ENCODE peak calls at places on chromosomes 1 and 21, in nine cellular contexts. K is LoVo, B is NAMALWA, W is endothelial cell, S is NCI-H1417, Y is iPS DF 6.9, P is HTR-8/SVneo, U is heart left ventricle, X is Ammon's horn. O is an unnamed sample.

GRCh38 chr1:200454425-200454824 is 44.6 kb upstream of the ZNF281 start:
- DNase-seq in K (no peak), B (no peak), W (no peak), S (no peak), Y (no peak), P (no peak), U (no peak), X (no peak), O (no peak)

GRCh38 chr1:208127791-208128408 is 116.3 kb downstream of the PLXNA2 start:
- DNase-seq in K (no peak), B (no peak), W (no peak), S (no peak), Y (no peak), P (no peak), U (no peak), X (no peak), O (no peak)

GRCh38 chr1:66535149-66535548 is 1.2 kb downstream of the SGIP1 start:
- DNase-seq in K (no peak), B (no peak), W (no peak), S (peak; percentile 13), Y (no peak), P (no peak), U (no peak), X (no peak), O (peak; percentile 72)

GRCh38 chr1:78254517-78254916 is 208.8 kb downstream of the GIPC2 start:
- DNase-seq in K (peak; percentile 56), B (no peak), W (no peak), S (no peak), Y (no peak), P (peak; percentile 49), U (no peak), X (no peak), O (no peak)

GRCh38 chr1:116775116-116775752 is 21.0 kb downstream of the CD2 start:
- DNase-seq in K (no peak), B (no peak), W (no peak), S (no peak), Y (no peak), P (no peak), U (no peak), X (no peak), O (no peak)

GRCh38 chr21:41366522-41367151 is 4.8 kb downstream of the MX2 start:
- DNase-seq in K (peak; percentile 90), B (peak; percentile 40), W (no peak), S (no peak), Y (no peak), P (peak; percentile 69), U (no peak), X (no peak), O (no peak)

GRCh38 chr1:15258828-15259588 is 12.0 kb downstream of the FHAD1 start:
- DNase-seq in K (no peak), B (no peak), W (no peak), S (no peak), Y (no peak), P (no peak), U (no peak), X (no peak), O (peak; percentile 65)

GRCh38 chr1:173451981-173452380 is 25.2 kb upstream of the PRDX6 start:
- DNase-seq in K (no peak), B (no peak), W (no peak), S (no peak), Y (no peak), P (no peak), U (peak; percentile 54), X (peak; percentile 58), O (peak; percentile 20)

GRCh38 chr1:108533351-108534083 is 26.4 kb upstream of the EEIG2 start:
- DNase-seq in K (no peak), B (no peak), W (no peak), S (no peak), Y (no peak), P (no peak), U (no peak), X (no peak), O (no peak)

GRCh38 chr1:2198571-2198970 is 4.0 kb upstream of the FAAP20 start:
- DNase-seq in K (peak; percentile 1), B (no peak), W (no peak), S (no peak), Y (no peak), P (no peak), U (no peak), X (no peak), O (no peak)

GRCh38 chr1:168991667-168992475 is 114.6 kb upstream of the ATP1B1 start:
- DNase-seq in K (no peak), B (no peak), W (no peak), S (no peak), Y (no peak), P (no peak), U (no peak), X (no peak), O (no peak)

GRCh38 chr1:62234709-62235108 is 40.1 kb downstream of the L1TD1 start:
- DNase-seq in K (no peak), B (no peak), W (no peak), S (no peak), Y (no peak), P (no peak), U (no peak), X (no peak), O (no peak)

GRCh38 chr21:38377165-38378093 is 120.6 kb downstream of the KCNJ15 start:
- DNase-seq in K (no peak), B (no peak), W (no peak), S (no peak), Y (no peak), P (no peak), U (no peak), X (no peak), O (no peak)

GRCh38 chr1:209862598-209863498 is 35.1 kb downstream of the UTP25 start:
- DNase-seq in K (no peak), B (no peak), W (no peak), S (no peak), Y (no peak), P (no peak), U (no peak), X (no peak), O (no peak)

GRCh38 chr1:32393832-32394140 is 455 bp downstream of the BSDC1 start:
- DNase-seq in K (peak; percentile 41), B (peak; percentile 60), W (no peak), S (no peak), Y (no peak), P (no peak), U (no peak), X (no peak), O (no peak)

GRCh38 chr1:108817811-108818210 is 39.1 kb downstream of the AKNAD1 start:
- DNase-seq in K (no peak), B (no peak), W (no peak), S (no peak), Y (no peak), P (no peak), U (no peak), X (no peak), O (no peak)

O was measured in pons.